ENCODE peak calls at places on chromosomes 2 and 18, in eight cellular contexts. T is transverse colon, N is tibial nerve, Q is A549, V is K562, S is sigmoid colon, G is stomach, W is ovary. I is an unnamed sample.

GRCh38 chr18:56873441-56874140 is 222.4 kb downstream of the WDR7 start:
- DNase-seq in T (no peak), V (no peak), N (no peak), S (no peak), W (no peak), Q (no peak), G (no peak), I (no peak)

GRCh38 chr2:96554293-96555145 is 18.0 kb downstream of the ARID5A start:
- DNase-seq in W (peak; percentile 51), S (peak; percentile 91), N (peak; percentile 51), Q (peak; percentile 37), V (peak; percentile 61), T (peak; percentile 71), G (peak; percentile 76), I (no peak)

GRCh38 chr2:153519260-153519875 is 40.8 kb upstream of the RPRM start:
- DNase-seq in N (peak; percentile 32), T (peak; percentile 54), Q (peak; percentile 7), W (peak; percentile 45), S (no peak), G (peak; percentile 60), V (peak; percentile 40), I (no peak)

GRCh38 chr2:210577263-210578071 is 21.1 kb downstream of the CPS1 start:
- DNase-seq in W (no peak), G (no peak), Q (peak; percentile 18), T (no peak), S (no peak), N (no peak), V (peak; percentile 40), I (no peak)

GRCh38 chr2:50084086-50084843 is 930.0 kb upstream of the FSHR start:
- DNase-seq in T (no peak), Q (no peak), W (no peak), G (no peak), N (no peak), V (no peak), S (no peak), I (no peak)

GRCh38 chr2:16665746-16666452 is at the start of gene CYRIA:
- DNase-seq in N (no peak), T (peak; percentile 77), G (peak; percentile 73), V (peak; percentile 77), W (peak; percentile 56), Q (peak; percentile 23), S (peak; percentile 81), I (peak; percentile 91)

GRCh38 chr2:263774-264492 is at the start of gene SH3YL1:
- DNase-seq in W (peak; percentile 42), V (no peak), T (peak; percentile 88), S (peak; percentile 71), N (no peak), Q (no peak), G (peak; percentile 87), I (peak; percentile 66)

GRCh38 chr2:72438364-72438763 is 290.7 kb upstream of the CYP26B1 start:
- DNase-seq in Q (no peak), S (no peak), G (no peak), N (no peak), V (no peak), T (no peak), W (no peak), I (no peak)

GRCh38 chr2:10238396-10238795 is 64.3 kb upstream of the HPCAL1 start:
- DNase-seq in S (peak; percentile 36), G (no peak), V (no peak), Q (no peak), W (no peak), N (no peak), T (no peak), I (no peak)

GRCh38 chr2:108267117-108267516 is 21.6 kb upstream of the SULT1C2 start:
- DNase-seq in G (no peak), S (no peak), V (no peak), Q (no peak), T (peak; percentile 26), W (no peak), N (no peak), I (peak; percentile 37)

GRCh38 chr18:48795696-48796095 is 155.1 kb downstream of the SMAD7 start:
- DNase-seq in V (no peak), W (no peak), Q (no peak), G (no peak), S (no peak), T (no peak), N (peak; percentile 3), I (no peak)

GRCh38 chr2:38191516-38191915 is 115.6 kb upstream of the CYP1B1 start:
- DNase-seq in V (no peak), S (no peak), Q (no peak), T (no peak), W (no peak), N (no peak), G (no peak), I (no peak)

GRCh38 chr2:121321476-121321875 is 36.5 kb upstream of the TFCP2L1 start:
- DNase-seq in N (no peak), Q (no peak), T (no peak), W (no peak), S (no peak), G (no peak), V (no peak), I (no peak)

GRCh38 chr18:57743008-57743407 is 60.1 kb downstream of the ATP8B1 start:
- DNase-seq in G (no peak), T (no peak), W (no peak), N (no peak), Q (no peak), V (no peak), S (no peak), I (no peak)

GRCh38 chr2:237350597-237350996 is 63.4 kb downstream of the COL6A3 start:
- DNase-seq in Q (no peak), G (no peak), V (no peak), T (no peak), W (no peak), N (no peak), S (no peak), I (no peak)

GRCh38 chr2:52995439-52995838 is 772.2 kb upstream of the CHAC2 start:
- DNase-seq in S (no peak), Q (no peak), N (no peak), T (no peak), V (no peak), W (no peak), G (no peak), I (no peak)

GRCh38 chr2:95374916-95375471 is 27.5 kb upstream of the FAHD2A start:
- DNase-seq in V (no peak), N (peak; percentile 8), Q (no peak), S (peak; percentile 41), W (no peak), G (no peak), T (no peak), I (no peak)

GRCh38 chr2:174635747-174636399 is 38.3 kb upstream of the WIPF1 start:
- DNase-seq in S (no peak), V (no peak), Q (no peak), G (no peak), N (no peak), W (no peak), T (no peak), I (no peak)

GRCh38 chr2:121342751-121343150 is 57.7 kb upstream of the TFCP2L1 start:
- DNase-seq in Q (no peak), N (no peak), V (no peak), W (no peak), G (no peak), S (peak; percentile 28), T (no peak), I (no peak)

GRCh38 chr2:126790987-126791780 is 107.5 kb upstream of the TEX51 start:
- DNase-seq in V (no peak), S (peak; percentile 21), W (no peak), G (no peak), T (no peak), Q (no peak), N (no peak), I (no peak)

GRCh38 chr2:182824759-182825143 is 41.7 kb downstream of the FRZB start:
- DNase-seq in T (no peak), Q (no peak), G (no peak), V (no peak), S (no peak), W (no peak), N (no peak), I (no peak)

GRCh38 chr2:196985524-196986183 is 59.1 kb upstream of the PGAP1 start:
- DNase-seq in V (no peak), Q (no peak), N (no peak), S (no peak), G (no peak), T (no peak), W (no peak), I (no peak)

GRCh38 chr2:240351826-240352426 is 83.5 kb upstream of the GPC1 start:
- DNase-seq in N (no peak), G (no peak), S (peak; percentile 72), T (no peak), W (no peak), V (no peak), Q (no peak), I (no peak)

GRCh38 chr2:67565761-67566160 is 168.6 kb downstream of the ETAA1 start:
- DNase-seq in S (no peak), W (no peak), Q (no peak), V (no peak), N (no peak), G (peak; percentile 51), T (no peak), I (peak; percentile 72)
- TF ChIP-seq POLR2A in S (no peak), W (no peak), Q (no peak), V (no peak), N (no peak), G (no peak), T (no peak), I (no peak)

GRCh38 chr2:129016972-129017371 is 698.3 kb upstream of the HS6ST1 start:
- DNase-seq in Q (no peak), V (no peak), W (no peak), S (no peak), T (no peak), G (no peak), N (no peak), I (peak; percentile 8)
- TF ChIP-seq EP300 in Q (no peak), V (no peak), W (no peak), S (no peak), T (no peak), G (no peak), N (no peak), I (no peak)

GRCh38 chr2:28870146-28870891 is at the start of gene TRMT61B:
- DNase-seq in V (peak; percentile 97), G (peak; percentile 97), S (peak; percentile 97), W (peak; percentile 94), N (peak; percentile 89), Q (peak; percentile 97), T (peak; percentile 97), I (peak; percentile 97)
- TF ChIP-seq POLR2A in V (peak; percentile 98), G (no peak), S (peak; percentile 9), W (peak; percentile 53), N (peak; percentile 41), Q (peak; percentile 81), T (peak; percentile 83), I (no peak)

DNA sequence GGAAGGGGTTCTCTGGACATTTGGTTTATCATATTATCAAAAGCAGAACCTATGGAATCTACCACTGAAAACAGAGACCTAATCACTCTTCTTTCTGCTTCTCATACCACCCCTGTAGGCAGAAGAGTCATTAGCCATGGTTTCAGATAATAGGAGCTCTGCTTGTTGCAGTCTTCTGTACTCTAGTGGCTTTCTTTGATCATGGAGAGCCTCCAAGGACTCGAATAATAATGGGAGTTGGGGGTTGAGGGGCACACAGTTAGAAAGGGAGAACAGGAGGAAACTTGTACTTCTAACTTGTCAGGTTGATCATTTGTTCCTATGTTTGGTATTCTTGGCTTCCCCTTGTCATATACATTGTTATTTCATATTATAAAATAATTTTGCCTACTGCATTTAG is 52.3 kb upstream of the VWC2L start:
- DNase-seq in N (no peak), G (no peak), Q (no peak), T (no peak), W (no peak), S (no peak), V (no peak), I (no peak)
- TF ChIP-seq EP300 in N (no peak), G (no peak), Q (no peak), T (no peak), W (no peak), S (no peak), V (no peak), I (no peak)

I was measured in esophagus muscularis mucosa.